ENCODE peak calls at places on chromosomes 12 and 14, in six cellular contexts. D, M, N, A, B and U are unnamed samples.

GRCh38 chr14:77140937-77141591 is 527 bp downstream of the ZDHHC22 start:
- DNase-seq in B (peak), A (peak), M (peak), N (no peak), D (no peak), U (no peak)

GRCh38 chr14:91607322-91608047 is 97.4 kb upstream of the PPP4R3A start:
- DNase-seq in A (no peak), B (no peak), D (no peak), M (no peak), N (no peak), U (no peak)

GRCh38 chr14:38290601-38291190 is 34.8 kb upstream of the CLEC14A start:
- DNase-seq in M (no peak), B (no peak), D (peak), A (no peak), N (no peak), U (no peak)

GRCh38 chr14:85601246-85601645 is 71.3 kb downstream of the FLRT2 start:
- DNase-seq in A (no peak), B (no peak), N (no peak), M (no peak), D (no peak), U (no peak)

GRCh38 chr12:92439397-92439779 is 263.4 kb upstream of the PLEKHG7 start:
- DNase-seq in D (no peak), B (no peak), M (no peak), N (no peak), A (no peak), U (no peak)

GRCh38 chr14:30608533-30609006 is 13.5 kb upstream of the SCFD1 start:
- DNase-seq in M (no peak), N (no peak), A (no peak), D (no peak), B (no peak), U (no peak)

GRCh38 chr12:103130564-103130963 is 173.1 kb downstream of the ASCL1 start:
- DNase-seq in M (no peak), B (no peak), D (no peak), N (no peak), A (no peak), U (no peak)

GRCh38 chr14:49512147-49512551 is 74.0 kb downstream of the RPS29 start:
- DNase-seq in B (no peak), D (no peak), M (no peak), A (no peak), N (no peak), U (no peak)

GRCh38 chr14:51869426-51870113 is 9.2 kb downstream of the GNG2 start:
- DNase-seq in D (no peak), B (no peak), A (no peak), M (no peak), N (no peak), U (no peak)

GRCh38 chr12:12372946-12373722 is 16.3 kb downstream of the BORCS5 start:
- DNase-seq in B (no peak), M (no peak), D (peak), A (no peak), N (no peak), U (no peak)

GRCh38 chr12:46303039-46303666 is 34.3 kb upstream of the SLC38A1 start:
- DNase-seq in N (peak), A (peak), D (peak), B (no peak), M (no peak), U (no peak)

GRCh38 chr12:89815225-89815624 is 106.6 kb upstream of the ATP2B1 start:
- DNase-seq in M (no peak), D (no peak), N (no peak), A (no peak), B (no peak), U (no peak)

GRCh38 chr14:68938515-68939423 is 40.3 kb downstream of the ACTN1 start:
- DNase-seq in B (no peak), D (peak), N (no peak), A (no peak), M (no peak), U (no peak)

GRCh38 chr14:55105991-55106390 is 23.1 kb upstream of the LGALS3 start:
- DNase-seq in N (no peak), B (no peak), M (no peak), A (no peak), D (no peak), U (no peak)

GRCh38 chr12:54879132-54879531 is 24.8 kb downstream of the MUCL1 start:
- DNase-seq in M (no peak), D (no peak), B (no peak), A (no peak), N (no peak), U (no peak)

GRCh38 chr12:93713800-93714199 is 36.6 kb downstream of the CRADD start:
- DNase-seq in B (no peak), N (no peak), M (no peak), A (no peak), D (no peak), U (no peak)

GRCh38 chr12:100706029-100706428 is 88.5 kb upstream of the ANO4 start:
- DNase-seq in B (no peak), N (no peak), M (no peak), D (no peak), A (no peak), U (no peak)

GRCh38 chr14:61315288-61315687 is 6.1 kb upstream of the PRKCH start:
- DNase-seq in A (no peak), M (no peak), B (no peak), N (no peak), D (no peak), U (no peak)

GRCh38 chr14:94483729-94484275 is 7.8 kb upstream of the SERPINA9 start:
- DNase-seq in A (no peak), B (no peak), D (no peak), M (no peak), N (no peak), U (no peak)

GRCh38 chr14:63677891-63678379 is 36.3 kb upstream of the WDR89 start:
- DNase-seq in D (no peak), M (no peak), N (no peak), A (no peak), B (no peak), U (no peak)

GRCh38 chr14:34165847-34166340 is 215.0 kb upstream of the EGLN3 start:
- DNase-seq in N (no peak), B (no peak), D (no peak), M (no peak), A (no peak), U (no peak)

GRCh38 chr14:95497561-95498011 is 18.9 kb downstream of the SYNE3 start:
- DNase-seq in N (no peak), D (no peak), A (no peak), B (no peak), M (no peak), U (no peak)

GRCh38 chr14:104925214-104925899 is 678 bp downstream of the PLD4 start:
- DNase-seq in M (no peak), D (no peak), A (no peak), B (no peak), N (no peak), U (no peak)

GRCh38 chr14:32471183-32471582 is 142.1 kb downstream of the AKAP6 start:
- DNase-seq in N (no peak), D (no peak), M (no peak), A (no peak), B (no peak), U (no peak)

GRCh38 chr14:59583755-59584154 is 7.1 kb upstream of the CCDC175 start:
- DNase-seq in D (no peak), A (no peak), M (no peak), B (no peak), N (no peak), U (no peak)

GRCh38 chr12:104751024-104751570 is 207.0 kb downstream of the SLC41A2 start:
- DNase-seq in D (no peak), M (no peak), N (no peak), A (no peak), B (no peak), U (no peak)

GRCh38 chr12:5953835-5954586 is 9.0 kb upstream of the ANO2 start:
- DNase-seq in A (no peak), D (no peak), N (no peak), B (no peak), M (no peak), U (no peak)

GRCh38 chr12:89864419-89864818 is 155.8 kb upstream of the ATP2B1 start:
- DNase-seq in B (no peak), M (no peak), D (no peak), N (no peak), A (no peak), U (no peak)

GRCh38 chr14:94113908-94114588 is 3.5 kb downstream of the IFI27 start:
- DNase-seq in M (no peak), D (no peak), A (no peak), N (no peak), B (no peak), U (no peak)

GRCh38 chr12:68158427-68158826 is 1.1 kb downstream of the IFNG start:
- DNase-seq in N (no peak), A (peak), B (no peak), D (no peak), M (no peak), U (no peak)

GRCh38 chr12:45878630-45879255 is 111.6 kb downstream of the SCAF11 start:
- DNase-seq in N (no peak), B (no peak), A (no peak), M (no peak), D (no peak), U (no peak)

GRCh38 chr12:47205532-47206449 is 126.0 kb upstream of the AMIGO2 start:
- DNase-seq in N (no peak), A (no peak), D (no peak), M (no peak), B (no peak), U (no peak)

GRCh38 chr12:48977290-48978281 is 536 bp upstream of the WNT1 start:
- DNase-seq in B (peak), D (peak), N (no peak), M (no peak), A (peak), U (peak)

GRCh38 chr12:68749861-68750260 is 3.9 kb downstream of the SLC35E3 start:
- DNase-seq in A (no peak), B (no peak), M (no peak), N (no peak), D (no peak), U (no peak)

GRCh38 chr12:72338437-72338836 is 66.3 kb downstream of the TRHDE start:
- DNase-seq in A (no peak), B (no peak), M (no peak), D (no peak), N (no peak), U (no peak)
- TF ChIP-seq POLR2AphosphoS5 in A (no peak), B (no peak), M (no peak), D (no peak), N (no peak), U (no peak)

DNA sequence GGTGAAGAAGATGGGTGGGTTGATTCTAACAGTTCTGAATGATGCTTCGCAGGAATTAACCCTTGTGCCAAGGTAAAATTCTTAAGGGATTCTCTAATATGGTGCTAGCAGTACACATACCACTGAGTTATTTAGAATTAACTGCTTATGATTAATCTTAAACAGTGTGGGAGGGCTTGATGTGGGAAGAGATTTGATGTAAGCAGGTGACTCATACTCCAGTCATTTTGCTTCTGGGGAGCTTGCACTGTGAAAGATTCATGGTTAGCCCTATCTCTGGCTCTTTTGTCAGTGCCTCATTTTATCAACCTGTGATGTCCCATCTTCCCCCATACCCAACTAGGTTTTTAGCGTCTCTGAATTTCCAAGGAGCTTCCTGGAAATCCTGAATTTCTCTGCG is 83.8 kb downstream of the NRXN3 start:
- DNase-seq in A (no peak), B (no peak), D (no peak), M (no peak), N (no peak), U (no peak)
- TF ChIP-seq POLR2A in A (no peak), B (no peak), D (no peak), M (no peak), N (no peak), U (no peak)

GRCh38 chr14:103433902-103434563 is 48.8 kb downstream of the MARK3 start:
- DNase-seq in N (no peak), D (no peak), M (no peak), B (no peak), A (no peak), U (no peak)
- TF ChIP-seq TAF1 in N (no peak), D (no peak), M (no peak), B (no peak), A (no peak), U (no peak)

GRCh38 chr14:53954551-53955233 is 1.9 kb downstream of the BMP4 start:
- DNase-seq in M (no peak), A (no peak), N (no peak), D (no peak), B (peak), U (no peak)

GRCh38 chr14:53952533-53952932 is 4.1 kb downstream of the BMP4 start:
- DNase-seq in M (no peak), B (no peak), N (no peak), D (no peak), A (no peak), U (no peak)

GRCh38 chr14:53955234-53955556 is 1.4 kb downstream of the BMP4 start:
- DNase-seq in M (no peak), D (no peak), A (no peak), N (no peak), B (no peak), U (no peak)

GRCh38 chr14:53953002-53953827 is 3.4 kb downstream of the BMP4 start:
- DNase-seq in M (no peak), N (no peak), D (peak), A (peak), B (peak), U (no peak)

GRCh38 chr14:53953828-53954550 is 2.6 kb downstream of the BMP4 start:
- DNase-seq in M (no peak), N (no peak), A (no peak), B (peak), D (peak), U (no peak)
- TF ChIP-seq POLR2AphosphoS5 in M (no peak), N (peak), A (no peak), B (no peak), D (peak), U (no peak)

GRCh38 chr12:121800694-121801600 is 2.9 kb upstream of the SETD1B start:
- DNase-seq in B (no peak), D (no peak), M (no peak), A (peak), N (no peak), U (no peak)
- TF ChIP-seq POLR2A in B (peak), D (peak), M (peak), A (peak), N (peak), U (peak)

DNA sequence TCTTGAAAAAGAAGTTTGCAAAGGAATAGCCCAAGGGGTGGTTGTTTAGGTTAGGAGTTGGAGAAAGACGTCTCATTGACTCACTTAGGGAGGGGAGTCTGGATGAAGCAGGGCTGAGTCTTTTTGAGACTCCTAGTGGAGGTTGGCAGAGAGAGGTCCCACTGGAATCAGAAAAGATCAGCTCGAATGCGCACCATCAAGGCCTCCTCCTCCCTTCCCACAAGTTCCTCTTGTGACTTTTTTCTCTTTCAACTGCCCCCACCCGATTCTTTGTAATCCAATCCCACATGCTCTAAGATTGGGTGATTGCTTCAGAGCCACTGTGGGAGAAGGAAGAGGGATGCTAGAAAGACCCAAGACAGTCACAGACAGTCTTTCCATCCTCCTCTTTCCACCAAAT is 2.0 kb downstream of the ARHGEF40 start:
- DNase-seq in D (no peak), A (no peak), N (no peak), M (no peak), B (no peak), U (no peak)
- TF ChIP-seq TAF1 in D (no peak), A (no peak), N (no peak), M (no peak), B (no peak), U (no peak)

GRCh38 chr12:111467862-111468245 is 62.1 kb downstream of the SH2B3 start:
- DNase-seq in A (no peak), M (no peak), D (no peak), B (no peak), N (no peak), U (no peak)
- TF ChIP-seq POLR2AphosphoS5 in A (no peak), M (no peak), D (no peak), B (no peak), N (no peak), U (no peak)